ENCODE peak calls at places on chromosomes 4 and X, in five cellular contexts. M, R, V, F and W are unnamed samples.

GRCh38 chrX:13863326-13863725 is 46.4 kb upstream of the GPM6B start:
- DNase-seq in M (no peak), R (no peak), V (peak; percentile 27), F (peak; percentile 40), W (no peak)

GRCh38 chr4:85677286-85677685 is 202.3 kb downstream of the ARHGAP24 start:
- DNase-seq in M (no peak), R (no peak), V (no peak), F (no peak), W (no peak)

GRCh38 chrX:71103110-71103983 is 3.2 kb downstream of the CXorf65 start:
- DNase-seq in M (peak; percentile 67), R (peak; percentile 31), V (peak; percentile 49), F (peak; percentile 46), W (no peak)

GRCh38 chrX:71195959-71196727 is 26.9 kb upstream of the GJB1 start:
- DNase-seq in M (no peak), R (no peak), V (no peak), F (peak; percentile 33), W (no peak)

GRCh38 chr4:80307183-80307735 is 28.3 kb upstream of the CFAP299 start:
- DNase-seq in M (no peak), R (no peak), V (no peak), F (no peak), W (no peak)

GRCh38 chr4:11218692-11219091 is 210.0 kb downstream of the HS3ST1 start:
- DNase-seq in M (no peak), R (no peak), V (no peak), F (no peak), W (no peak)

GRCh38 chr4:88999392-88999791 is 57.6 kb downstream of the FAM13A start:
- DNase-seq in M (no peak), R (no peak), V (no peak), F (no peak), W (no peak)

GRCh38 chrX:114798902-114799301 is 215.0 kb downstream of the HTR2C start:
- DNase-seq in M (no peak), R (no peak), V (no peak), F (no peak), W (no peak)

GRCh38 chr4:35939746-35940145 is 304.6 kb downstream of the ARAP2 start:
- DNase-seq in M (no peak), R (no peak), V (no peak), F (peak; percentile 8), W (no peak)

GRCh38 chr4:67019670-67020069 is 525.6 kb downstream of the CENPC start:
- DNase-seq in M (no peak), R (no peak), V (peak; percentile 94), F (no peak), W (no peak)

GRCh38 chrX:105331244-105331643 is 110.8 kb upstream of the TEX13A start:
- DNase-seq in M (no peak), R (no peak), V (peak; percentile 58), F (no peak), W (no peak)

GRCh38 chr4:66741081-66741480 is 804.2 kb downstream of the CENPC start:
- DNase-seq in M (no peak), R (no peak), V (peak; percentile 12), F (no peak), W (no peak)

GRCh38 chr4:40957281-40957680 is 207.5 kb downstream of the NSUN7 start:
- DNase-seq in M (no peak), R (no peak), V (no peak), F (no peak), W (no peak)

GRCh38 chr4:150305995-150306394 is 227.8 kb downstream of the DCLK2 start:
- DNase-seq in M (no peak), R (no peak), V (peak; percentile 65), F (no peak), W (no peak)

GRCh38 chr4:73841243-73841925 is 4.9 kb downstream of the CXCL6 start:
- DNase-seq in M (no peak), R (no peak), V (no peak), F (no peak), W (no peak)

GRCh38 chrX:31225819-31226218 is 154.0 kb upstream of the FTHL17 start:
- DNase-seq in M (no peak), R (no peak), V (no peak), F (no peak), W (no peak)

GRCh38 chr4:40718571-40718970 is 31.2 kb upstream of the NSUN7 start:
- DNase-seq in M (no peak), R (no peak), V (no peak), F (peak; percentile 32), W (no peak)

GRCh38 chr4:141912831-141913230 is 276.4 kb downstream of the IL15 start:
- DNase-seq in M (no peak), R (no peak), V (no peak), F (peak; percentile 15), W (no peak)

GRCh38 chr4:16123356-16124084 is 39.7 kb upstream of the PROM1 start:
- DNase-seq in M (no peak), R (no peak), V (peak; percentile 45), F (no peak), W (no peak)

GRCh38 chrX:140712413-140713173 is 3.0 kb downstream of the LINC00632 start:
- DNase-seq in M (peak; percentile 26), R (peak; percentile 54), V (peak; percentile 52), F (peak; percentile 33), W (peak; percentile 73)

GRCh38 chr4:7160951-7161440 is 31.3 kb upstream of the SORCS2 start:
- DNase-seq in M (no peak), R (no peak), V (no peak), F (no peak), W (no peak)

GRCh38 chr4:154958621-154959358 is 177.7 kb downstream of the RBM46 start:
- DNase-seq in M (no peak), R (no peak), V (no peak), F (no peak), W (peak; percentile 69)

GRCh38 chrX:24498975-24499374 is 33.9 kb downstream of the PDK3 start:
- DNase-seq in M (no peak), R (no peak), V (peak; percentile 5), F (peak; percentile 52), W (no peak)

GRCh38 chr4:79987401-79987800 is 85.6 kb downstream of the ANTXR2 start:
- DNase-seq in M (no peak), R (no peak), V (no peak), F (no peak), W (no peak)

GRCh38 chr4:139988863-139989765 is 164.9 kb downstream of the MAML3 start:
- DNase-seq in M (peak; percentile 66), R (no peak), V (peak; percentile 85), F (no peak), W (peak; percentile 60)

GRCh38 chr4:73707918-73708577 is 32.3 kb upstream of the CXCL8 start:
- DNase-seq in M (no peak), R (no peak), V (peak; percentile 30), F (no peak), W (peak; percentile 73)